ENCODE peak calls at places on chromosomes 2 and 18, in four cellular contexts. T is K562, W is HepG2, I is H1. Y is an unnamed sample.

GRCh38 chr18:77177009-77177408 is 44.4 kb upstream of the MBP start:
- DNase-seq in W (no peak), I (no peak), T (no peak), Y (no peak)

GRCh38 chr2:78147466-78147865 is 625.3 kb upstream of the LRRTM4 start:
- DNase-seq in I (no peak), W (no peak), T (no peak), Y (no peak)

GRCh38 chr2:225993430-225993829 is 593.9 kb downstream of the NYAP2 start:
- DNase-seq in T (no peak), W (no peak), I (no peak), Y (no peak)

GRCh38 chr2:151522556-151522955 is 112.9 kb downstream of the RIF1 start:
- DNase-seq in I (no peak), W (no peak), T (no peak), Y (no peak)

GRCh38 chr18:63604791-63605567 is 17.8 kb downstream of the SERPINB13 start:
- DNase-seq in T (no peak), W (no peak), I (no peak), Y (no peak)

GRCh38 chr2:2102870-2103269 is 228.2 kb downstream of the MYT1L start:
- DNase-seq in T (no peak), I (no peak), W (no peak), Y (no peak)

GRCh38 chr2:170157025-170157684 is 20.8 kb upstream of the MYO3B start:
- DNase-seq in I (no peak), T (no peak), W (peak), Y (peak)

GRCh38 chr2:9400268-9401058 is 22.9 kb downstream of the ITGB1BP1 start:
- DNase-seq in T (no peak), W (no peak), I (no peak), Y (no peak)

GRCh38 chr2:159130302-159130701 is 156.2 kb downstream of the WDSUB1 start:
- DNase-seq in I (no peak), W (no peak), T (peak), Y (no peak)

GRCh38 chr2:152647417-152648010 is 69.7 kb downstream of the PRPF40A start:
- DNase-seq in I (no peak), W (no peak), T (no peak), Y (peak)

GRCh38 chr2:226247289-226248275 is 552.0 kb downstream of the IRS1 start:
- DNase-seq in I (no peak), W (no peak), T (no peak), Y (no peak)

GRCh38 chr2:131056204-131056975 is 36.9 kb downstream of the FAM168B start:
- DNase-seq in T (no peak), I (no peak), W (no peak), Y (no peak)

GRCh38 chr18:78618726-78619125 is 360.9 kb upstream of the SALL3 start:
- DNase-seq in T (no peak), W (no peak), I (no peak), Y (no peak)

GRCh38 chr2:88753833-88754584 is 62.5 kb downstream of the RPIA start:
- DNase-seq in I (no peak), W (no peak), T (peak), Y (peak)

GRCh38 chr18:58501033-58501432 is 127.9 kb downstream of the ALPK2 start:
- DNase-seq in T (no peak), W (no peak), I (no peak), Y (no peak)

GRCh38 chr18:434410-434809 is 66.1 kb downstream of the COLEC12 start:
- DNase-seq in I (no peak), T (no peak), W (no peak), Y (no peak)

GRCh38 chr2:96145028-96145939 is at the start of gene DUSP2:
- DNase-seq in I (no peak), W (no peak), T (no peak), Y (peak)

GRCh38 chr2:110655701-110656100 is 22.2 kb downstream of the BUB1 start:
- DNase-seq in W (no peak), I (no peak), T (no peak), Y (no peak)

GRCh38 chr2:25305809-25306208 is 35.9 kb downstream of the DNMT3A start:
- DNase-seq in T (no peak), W (no peak), I (no peak), Y (no peak)

GRCh38 chr2:45283764-45284620 is 274.7 kb upstream of the SIX2 start:
- DNase-seq in T (no peak), I (no peak), W (no peak), Y (no peak)

GRCh38 chr2:27653397-27653796 is 10.0 kb downstream of the SUPT7L start:
- DNase-seq in W (no peak), T (no peak), I (no peak), Y (no peak)

GRCh38 chr2:43136011-43136799 is 90.2 kb downstream of the ZFP36L2 start:
- DNase-seq in I (no peak), W (no peak), T (no peak), Y (no peak)

GRCh38 chr2:43139996-43140621 is 86.3 kb downstream of the ZFP36L2 start:
- DNase-seq in W (no peak), T (no peak), I (no peak), Y (peak)

GRCh38 chr2:43139501-43139900 is 86.9 kb downstream of the ZFP36L2 start:
- DNase-seq in I (no peak), T (no peak), W (no peak), Y (no peak)

GRCh38 chr2:43136862-43137261 is 89.5 kb downstream of the ZFP36L2 start:
- DNase-seq in W (no peak), I (no peak), T (no peak), Y (no peak)

DNA sequence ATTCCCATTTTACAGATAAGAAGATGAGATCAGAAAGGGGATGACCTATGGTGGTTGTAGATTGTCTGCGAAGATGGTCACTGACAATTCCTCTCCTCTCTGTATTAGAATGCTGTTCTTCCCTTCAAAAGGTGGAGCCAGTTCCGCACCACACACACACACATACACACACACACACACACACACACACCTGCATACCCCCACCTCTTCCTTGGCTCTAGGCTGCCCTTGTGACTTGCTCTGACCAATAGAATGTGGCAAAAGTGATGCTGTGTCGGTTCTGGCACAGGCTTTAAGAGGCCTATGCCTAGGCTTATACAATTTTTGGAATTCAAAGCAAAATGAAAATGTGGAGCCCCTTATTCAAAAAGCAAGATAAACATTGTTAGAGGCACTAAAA is 88.0 kb downstream of the ZFP36L2 start:
- DNase-seq in I (no peak), W (no peak), T (no peak), Y (no peak)
- H3K27ac ChIP-seq in I (no peak), W (no peak), T (no peak), Y (no peak)

DNA sequence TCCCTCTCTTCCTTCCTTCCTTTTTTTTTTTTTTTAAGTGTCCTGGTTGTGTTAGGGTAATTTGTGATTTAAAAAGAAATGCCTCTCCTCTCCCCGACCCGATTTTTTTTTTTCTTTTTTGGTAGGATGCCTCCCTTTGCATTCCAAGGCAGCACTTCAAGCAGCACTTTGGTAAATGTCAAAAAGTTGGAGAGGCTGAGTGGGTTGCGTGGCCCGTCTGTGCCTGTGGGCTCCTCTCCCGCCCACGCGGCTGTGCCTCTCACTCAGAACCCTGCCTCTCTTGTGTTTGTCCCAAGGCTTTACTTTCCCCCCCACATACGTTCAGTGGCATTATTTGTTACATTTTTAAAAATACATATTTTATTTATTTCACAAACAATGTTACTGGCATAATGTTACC is 147.5 kb downstream of the AGAP1 start:
- DNase-seq in I (no peak), T (no peak), W (no peak), Y (no peak)
- TF ChIP-seq POLR2AphosphoS5 in I (no peak), T (no peak), W (no peak), Y (no peak)

GRCh38 chr2:230946429-230947234 is 21.6 kb upstream of the GPR55 start:
- DNase-seq in I (no peak), T (no peak), W (no peak), Y (no peak)

GRCh38 chr2:230950833-230951339 is 25.8 kb upstream of the GPR55 start:
- DNase-seq in W (no peak), I (no peak), T (no peak), Y (no peak)

GRCh38 chr2:230949966-230950832 is 25.2 kb upstream of the GPR55 start:
- DNase-seq in I (no peak), T (no peak), W (no peak), Y (no peak)

GRCh38 chr2:230947235-230947576 is 22.2 kb upstream of the GPR55 start:
- DNase-seq in T (no peak), W (no peak), I (no peak), Y (no peak)

DNA sequence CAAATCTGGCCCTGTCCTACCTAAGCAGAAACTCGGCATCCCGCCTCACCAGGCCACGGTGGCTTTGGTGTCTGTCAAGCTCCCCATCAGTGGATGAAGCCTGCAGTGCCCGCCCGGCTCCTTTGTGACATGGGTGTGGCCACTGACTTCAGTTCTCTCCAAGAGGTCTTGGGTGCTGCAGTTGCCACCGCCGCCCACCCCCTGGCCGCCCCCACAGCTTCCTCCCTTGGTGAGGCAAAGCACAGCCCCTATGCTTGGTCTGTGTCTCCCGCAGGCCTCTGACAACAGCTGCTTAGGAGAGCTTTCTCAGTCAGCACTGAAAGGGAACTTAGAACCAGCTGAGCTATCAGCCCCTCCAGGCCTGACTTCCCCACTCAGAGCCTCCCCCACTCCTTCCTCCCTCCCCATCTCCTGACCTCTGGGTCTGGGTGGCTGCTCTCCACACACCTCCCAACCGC is 22.9 kb upstream of the GPR55 start:
- DNase-seq in I (no peak), W (no peak), T (no peak), Y (no peak)
- TF ChIP-seq JUN in I (no peak), W (no peak), T (no peak), Y (no peak)

DNA sequence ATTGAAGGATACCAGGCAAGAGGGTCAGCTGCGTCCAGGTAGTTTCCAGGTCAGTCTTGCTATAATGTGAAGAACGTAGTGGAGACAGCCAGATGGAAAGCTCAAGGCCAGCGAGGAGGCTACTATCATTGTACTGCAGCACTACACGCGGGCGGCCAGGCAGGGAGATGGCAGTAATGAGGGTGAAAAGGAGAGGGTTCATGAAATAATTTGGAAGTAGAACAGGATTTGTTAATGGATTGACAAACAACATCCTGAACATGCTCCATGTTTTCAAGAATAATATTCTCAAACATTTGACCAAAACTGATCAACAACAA is 17.1 kb downstream of the SPIRE1 start:
- DNase-seq in T (no peak), W (no peak), I (no peak), Y (no peak)
- H3K27ac ChIP-seq in T (peak), W (peak), I (no peak), Y (peak)

Y was measured in endothelial cell of umbilical vein.